ENCODE peak calls at places on chromosomes 3 and 15, in six cellular contexts. H is ecto neural progenitor cell; J is tibial artery; W is AG04450; I is fibroblast of lung; O is activated naive CD4-positive, alpha-beta T cell. Q is an unnamed sample.

GRCh38 chr15:81161851-81162250 is 27.8 kb downstream of the CFAP161 start:
- DNase-seq in H (no peak), J (no peak), W (no peak), I (no peak), O (no peak), Q (no peak)

GRCh38 chr3:57957823-57958222 is 50.4 kb upstream of the FLNB start:
- DNase-seq in H (no peak), J (no peak), W (no peak), I (no peak), O (no peak), Q (no peak)

GRCh38 chr3:179971280-179971679 is 65.5 kb downstream of the PEX5L start:
- DNase-seq in H (no peak), J (no peak), W (no peak), I (no peak), O (no peak), Q (no peak)

GRCh38 chr15:69299451-69300128 is 878 bp downstream of the PAQR5 start:
- DNase-seq in H (no peak), J (no peak), W (no peak), I (no peak), O (no peak), Q (no peak)

GRCh38 chr3:106745344-106746168 is 631.7 kb upstream of the CCDC54 start:
- DNase-seq in H (no peak), J (no peak), W (peak), I (peak), O (no peak), Q (no peak)

GRCh38 chr15:49174902-49175301 is 4.9 kb downstream of the GALK2 start:
- DNase-seq in H (no peak), J (no peak), W (no peak), I (no peak), O (no peak), Q (no peak)

GRCh38 chr15:40093224-40093842 is 15.3 kb downstream of the BMF start:
- DNase-seq in H (peak), J (no peak), W (no peak), I (no peak), O (no peak), Q (no peak)

GRCh38 chr3:179837374-179837773 is 184.5 kb downstream of the USP13 start:
- DNase-seq in H (no peak), J (no peak), W (no peak), I (no peak), O (no peak), Q (no peak)

GRCh38 chr3:44712455-44713075 is at the start of gene ZNF502:
- DNase-seq in H (peak), J (peak), W (peak), I (peak), O (peak), Q (peak)

GRCh38 chr3:197458179-197458707 is 97.5 kb downstream of the BDH1 start:
- DNase-seq in H (no peak), J (no peak), W (no peak), I (no peak), O (no peak), Q (no peak)

GRCh38 chr3:168604767-168605166 is 509.0 kb upstream of the GOLIM4 start:
- DNase-seq in H (no peak), J (no peak), W (no peak), I (no peak), O (no peak), Q (no peak)

GRCh38 chr3:126340081-126340511 is 17.1 kb downstream of the KLF15 start:
- DNase-seq in H (no peak), J (peak), W (no peak), I (no peak), O (no peak), Q (no peak)

GRCh38 chr3:72177075-72178050 is 392.4 kb upstream of the PROK2 start:
- DNase-seq in H (no peak), J (peak), W (no peak), I (peak), O (no peak), Q (no peak)

GRCh38 chr3:31421280-31422048 is 111.3 kb upstream of the STT3B start:
- DNase-seq in H (no peak), J (no peak), W (no peak), I (peak), O (no peak), Q (no peak)

GRCh38 chr15:80587007-80587406 is 108.1 kb upstream of the ABHD17C start:
- DNase-seq in H (no peak), J (no peak), W (no peak), I (no peak), O (no peak), Q (no peak)

GRCh38 chr3:79670178-79670577 is 97.6 kb downstream of the ROBO1 start:
- DNase-seq in H (no peak), J (no peak), W (no peak), I (no peak), O (no peak), Q (no peak)

GRCh38 chr3:47000198-47000815 is 20.8 kb downstream of the NBEAL2 start:
- DNase-seq in H (no peak), J (no peak), W (no peak), I (no peak), O (no peak), Q (no peak)

GRCh38 chr15:64883997-64884511 is 27.6 kb upstream of the ANKDD1A start:
- DNase-seq in H (no peak), J (peak), W (peak), I (peak), O (peak), Q (peak)